ENCODE peak calls at places on chromosomes 5 and 9, in four cellular contexts. T, L, E and B are unnamed samples.

GRCh38 chr5:151082274-151082902 is 1.6 kb upstream of the TNIP1 start:
- DNase-seq in T (no peak), L (peak), E (no peak), B (no peak)

GRCh38 chr5:144206136-144206535 is 35.5 kb downstream of the KCTD16 start:
- DNase-seq in T (no peak), L (no peak), E (no peak), B (no peak)

GRCh38 chr5:177987326-177987725 is 8.7 kb downstream of the PROP1 start:
- DNase-seq in T (no peak), L (no peak), E (no peak), B (no peak)

GRCh38 chr5:139796061-139796806 is 626 bp downstream of the PSD2 start:
- DNase-seq in T (no peak), L (no peak), E (peak), B (no peak)

GRCh38 chr5:171569065-171569712 is 149.7 kb downstream of the FGF18 start:
- DNase-seq in T (no peak), L (no peak), E (no peak), B (no peak)

GRCh38 chr5:140642718-140643117 is 3.5 kb downstream of the TMCO6 start:
- DNase-seq in T (no peak), L (no peak), E (no peak), B (no peak)

GRCh38 chr5:116938488-116938887 is 363.9 kb upstream of the SEMA6A start:
- DNase-seq in T (peak), L (no peak), E (no peak), B (no peak)

GRCh38 chr5:110086658-110087388 is 397.1 kb downstream of the MAN2A1 start:
- DNase-seq in T (peak), L (peak), E (no peak), B (no peak)

GRCh38 chr5:150278916-150279315 is 10.7 kb downstream of the CAMK2A start:
- DNase-seq in T (no peak), L (peak), E (no peak), B (no peak)

GRCh38 chr5:139961435-139962157 is 81.5 kb downstream of the NRG2 start:
- DNase-seq in T (no peak), L (no peak), E (no peak), B (no peak)

GRCh38 chr9:19232830-19233194 is 2.3 kb downstream of the DENND4C start:
- DNase-seq in T (no peak), L (peak), E (no peak), B (no peak)

GRCh38 chr5:44885903-44886302 is 77.2 kb downstream of the MRPS30 start:
- DNase-seq in T (no peak), L (peak), E (no peak), B (no peak)

GRCh38 chr9:91395553-91396470 is 27.8 kb downstream of the NFIL3 start:
- DNase-seq in T (no peak), L (peak), E (no peak), B (no peak)

GRCh38 chr5:133705331-133705730 is 93.0 kb upstream of the FSTL4 start:
- DNase-seq in T (no peak), L (no peak), E (no peak), B (no peak)

GRCh38 chr9:35798658-35799366 is 7.4 kb downstream of the NPR2 start:
- DNase-seq in T (no peak), L (peak), E (no peak), B (no peak)

GRCh38 chr5:132658383-132659302 is 670 bp downstream of the IL13 start:
- DNase-seq in T (no peak), L (no peak), E (no peak), B (no peak)

GRCh38 chr5:79794347-79794746 is 104.7 kb downstream of the CMYA5 start:
- DNase-seq in T (no peak), L (no peak), E (no peak), B (no peak)

GRCh38 chr9:85700330-85700729 is 41.4 kb downstream of the AGTPBP1 start:
- DNase-seq in T (no peak), L (no peak), E (no peak), B (no peak)

GRCh38 chr9:18606831-18607230 is 132.9 kb downstream of the ADAMTSL1 start:
- DNase-seq in T (no peak), L (no peak), E (no peak), B (no peak)

GRCh38 chr9:108664309-108665255 is 191.2 kb downstream of the ACTL7B start:
- DNase-seq in T (no peak), L (peak), E (no peak), B (no peak)

GRCh38 chr5:172110260-172110815 is 77.7 kb downstream of the STK10 start:
- DNase-seq in T (no peak), L (no peak), E (no peak), B (no peak)

GRCh38 chr9:126057869-126058467 is 268.7 kb upstream of the MVB12B start:
- DNase-seq in T (no peak), L (no peak), E (no peak), B (no peak)

GRCh38 chr5:155850411-155850810 is 476.6 kb upstream of the SGCD start:
- DNase-seq in T (no peak), L (no peak), E (no peak), B (no peak)

GRCh38 chr5:56476487-56476856 is 243.3 kb upstream of the ANKRD55 start:
- DNase-seq in T (no peak), L (no peak), E (no peak), B (no peak)

GRCh38 chr9:121741198-121741918 is 89.9 kb downstream of the DAB2IP start:
- DNase-seq in T (no peak), L (no peak), E (no peak), B (no peak)

GRCh38 chr5:53545744-53546143 is 14.7 kb upstream of the NDUFS4 start:
- DNase-seq in T (no peak), L (no peak), E (no peak), B (no peak)

GRCh38 chr5:103258957-103259704 is 568 bp downstream of the MACIR start:
- DNase-seq in T (peak), L (peak), E (peak), B (peak)

GRCh38 chr9:120538339-120538738 is 41.6 kb downstream of the CDK5RAP2 start:
- DNase-seq in T (no peak), L (no peak), E (no peak), B (no peak)

GRCh38 chr5:40224421-40224820 is 455.3 kb upstream of the PTGER4 start:
- DNase-seq in T (no peak), L (peak), E (no peak), B (no peak)

GRCh38 chr9:32738501-32739172 is 44.7 kb upstream of the TMEM215 start:
- DNase-seq in T (no peak), L (peak), E (no peak), B (no peak)

GRCh38 chr5:116137544-116138378 is 52.9 kb downstream of the COMMD10 start:
- DNase-seq in T (no peak), L (peak), E (no peak), B (no peak)

GRCh38 chr9:78131969-78132687 is 100.5 kb upstream of the GNAQ start:
- DNase-seq in T (no peak), L (peak), E (no peak), B (no peak)

GRCh38 chr9:84343111-84343521 is 2.6 kb upstream of the SLC28A3 start:
- DNase-seq in T (no peak), L (no peak), E (no peak), B (no peak)

DNA sequence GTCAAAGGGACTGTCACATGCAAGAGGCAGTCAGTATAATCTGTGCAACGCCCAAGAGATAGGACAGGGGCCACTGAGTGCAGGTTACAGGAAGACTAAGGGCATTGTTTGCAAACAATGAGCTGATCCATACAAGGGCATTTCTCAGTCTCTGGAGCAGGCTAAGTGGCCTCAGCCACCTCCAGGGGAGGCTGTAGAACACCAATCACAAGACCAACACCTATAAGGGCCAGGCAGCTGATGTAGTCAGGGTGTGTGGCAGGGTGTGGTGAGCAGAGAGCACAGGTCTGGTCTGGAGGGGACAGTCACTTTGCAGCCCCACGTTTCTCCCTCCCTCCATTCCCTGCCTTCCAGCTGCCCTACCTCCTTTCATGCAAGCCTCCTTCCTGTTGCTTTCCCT is 83.2 kb upstream of the ADRA1B start:
- DNase-seq in T (no peak), L (no peak), E (no peak), B (no peak)
- TF ChIP-seq CTCF in T (no peak), L (no peak), E (no peak), B (no peak)

GRCh38 chr9:124271660-124272059 is 13.9 kb downstream of the NEK6 start:
- DNase-seq in T (no peak), L (no peak), E (no peak), B (no peak)
- TF ChIP-seq CTCF in T (no peak), L (no peak), E (no peak), B (no peak)

GRCh38 chr9:88532320-88532719 is 2.7 kb upstream of the NXNL2 start:
- DNase-seq in T (peak), L (no peak), E (peak), B (no peak)

GRCh38 chr9:88535932-88536324 is 950 bp downstream of the NXNL2 start:
- DNase-seq in T (peak), L (no peak), E (peak), B (no peak)

GRCh38 chr9:88534456-88535225 is at the start of gene NXNL2:
- DNase-seq in T (peak), L (peak), E (peak), B (peak)

GRCh38 chr9:88535226-88535931 is 401 bp downstream of the NXNL2 start:
- DNase-seq in T (no peak), L (no peak), E (peak), B (no peak)

DNA sequence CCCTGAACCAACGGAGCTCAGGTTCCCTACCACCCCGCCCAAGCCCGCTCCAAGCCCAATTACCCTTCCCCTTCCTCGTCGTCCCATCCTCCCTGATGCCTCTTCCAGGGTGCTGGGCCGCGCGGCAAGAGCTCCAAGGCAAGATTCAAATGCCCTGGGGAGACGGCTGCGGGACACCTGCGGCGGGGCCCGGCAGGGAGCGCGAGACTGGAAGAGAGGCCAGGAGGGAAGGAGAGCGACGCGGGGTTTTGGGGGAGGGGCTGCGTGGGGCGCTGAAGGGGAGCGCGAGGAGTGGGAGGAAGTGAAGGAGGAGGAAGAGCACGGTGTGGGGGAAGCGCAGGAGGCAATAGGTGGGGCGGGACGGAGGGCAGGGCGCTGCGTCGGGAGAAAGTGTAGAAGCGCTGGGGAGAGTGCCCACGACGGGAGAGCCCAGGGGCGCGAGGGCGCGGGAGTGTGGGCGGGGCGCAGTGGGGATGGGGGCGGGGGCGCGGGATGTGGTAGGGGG is 975 bp upstream of the NXNL2 start:
- DNase-seq in T (peak), L (peak), E (peak), B (no peak)
- TF ChIP-seq CTCF in T (no peak), L (peak), E (no peak), B (no peak)

GRCh38 chr5:74035521-74035937 is 409.5 kb downstream of the ARHGEF28 start:
- DNase-seq in T (no peak), L (peak), E (no peak), B (no peak)
- TF ChIP-seq CTCF in T (peak), L (peak), E (peak), B (no peak)

GRCh38 chr5:111146053-111146452 is 53.9 kb downstream of the WDR36 start:
- DNase-seq in T (no peak), L (no peak), E (no peak), B (no peak)

GRCh38 chr5:111142932-111143331 is 50.8 kb downstream of the WDR36 start:
- DNase-seq in T (no peak), L (peak), E (no peak), B (no peak)

GRCh38 chr5:111143910-111144309 is 51.8 kb downstream of the WDR36 start:
- DNase-seq in T (peak), L (peak), E (no peak), B (no peak)

GRCh38 chr5:111147502-111147901 is 55.4 kb downstream of the WDR36 start:
- DNase-seq in T (no peak), L (no peak), E (no peak), B (no peak)

GRCh38 chr5:111144352-111144930 is 52.3 kb downstream of the WDR36 start:
- DNase-seq in T (no peak), L (no peak), E (no peak), B (no peak)
- TF ChIP-seq CTCF in T (no peak), L (no peak), E (no peak), B (no peak)

GRCh38 chr5:11719888-11720481 is 184.3 kb downstream of the CTNND2 start:
- DNase-seq in T (peak), L (peak), E (no peak), B (no peak)
- TF ChIP-seq CTCF in T (peak), L (peak), E (no peak), B (no peak)

GRCh38 chr9:69949396-69949795 is 94.3 kb upstream of the MAMDC2 start:
- DNase-seq in T (no peak), L (no peak), E (no peak), B (no peak)
- TF ChIP-seq CTCF in T (no peak), L (no peak), E (no peak), B (no peak)